ENCODE peak calls at places on chromosome 6, in six cellular contexts. W, M, A, P, D and U are unnamed samples.

GRCh38 chr6:139690007-139690406 is 315.6 kb upstream of the CITED2 start:
- DNase-seq in D (no peak), P (no peak), A (no peak), M (no peak), W (no peak), U (no peak)

GRCh38 chr6:68880050-68880449 is 245.0 kb downstream of the ADGRB3 start:
- DNase-seq in D (peak; percentile 45), W (no peak), M (no peak), P (no peak), A (no peak), U (no peak)

GRCh38 chr6:1915226-1915625 is 305.5 kb downstream of the FOXC1 start:
- DNase-seq in D (no peak), A (no peak), W (no peak), P (no peak), M (no peak), U (no peak)

GRCh38 chr6:75296811-75297779 is 12.5 kb upstream of the TMEM30A start:
- DNase-seq in A (no peak), P (no peak), D (peak; percentile 77), W (no peak), M (no peak), U (no peak)

GRCh38 chr6:152353440-152353839 is 283.7 kb downstream of the SYNE1 start:
- DNase-seq in M (no peak), D (no peak), A (no peak), W (no peak), P (no peak), U (no peak)

GRCh38 chr6:36627801-36628246 is 33.7 kb downstream of the SRSF3 start:
- DNase-seq in D (no peak), A (no peak), M (no peak), P (peak; percentile 67), W (peak; percentile 46), U (no peak)

GRCh38 chr6:131657630-131658111 is 20.6 kb downstream of the ENPP3 start:
- DNase-seq in P (no peak), A (no peak), D (no peak), W (no peak), M (no peak), U (no peak)

GRCh38 chr6:40674170-40674569 is 87.0 kb upstream of the LRFN2 start:
- DNase-seq in D (no peak), P (no peak), M (no peak), W (no peak), A (no peak), U (no peak)

GRCh38 chr6:157273756-157274088 is 49.6 kb downstream of the TMEM242 start:
- DNase-seq in D (peak; percentile 74), A (peak; percentile 70), P (no peak), W (peak; percentile 48), M (no peak), U (no peak)

GRCh38 chr6:134065706-134066105 is 13.3 kb upstream of the SLC2A12 start:
- DNase-seq in A (no peak), D (peak; percentile 58), W (no peak), M (no peak), P (no peak), U (no peak)

GRCh38 chr6:1607557-1608221 is 2.0 kb upstream of the FOXC1 start:
- DNase-seq in P (no peak), W (no peak), D (no peak), A (no peak), M (no peak), U (no peak)

GRCh38 chr6:136639671-136640070 is 89.4 kb upstream of the MAP7 start:
- DNase-seq in P (no peak), D (no peak), M (no peak), A (no peak), W (no peak), U (no peak)

GRCh38 chr6:169838291-169839028 is 87.0 kb downstream of the ERMARD start:
- DNase-seq in A (no peak), P (no peak), W (no peak), M (no peak), D (no peak), U (no peak)

GRCh38 chr6:27092316-27092692 is 155.2 kb upstream of the PRSS16 start:
- DNase-seq in W (no peak), A (no peak), D (no peak), P (no peak), M (no peak), U (no peak)
- H3K27ac ChIP-seq in W (no peak overlapping the region), A (peak overlapping the region; percentile 10), D (no peak overlapping the region), P (no peak overlapping the region), M (peak overlapping the region; percentile 0), U (no peak overlapping the region)

GRCh38 chr6:27786048-27786447 is 126.1 kb downstream of the OR2B2 start:
- DNase-seq in W (no peak), P (no peak), D (no peak), M (no peak), A (no peak), U (no peak)

GRCh38 chr6:27782703-27783236 is 129.4 kb downstream of the OR2B2 start:
- DNase-seq in D (no peak), P (no peak), W (no peak), M (no peak), A (no peak), U (no peak)

GRCh38 chr6:27785297-27785696 is 126.9 kb downstream of the OR2B2 start:
- DNase-seq in A (no peak), D (no peak), W (no peak), M (no peak), P (no peak), U (no peak)
- H3K27ac ChIP-seq in A (no peak overlapping the region), D (no peak overlapping the region), W (no peak overlapping the region), M (no peak overlapping the region), P (no peak overlapping the region), U (no peak overlapping the region)

GRCh38 chr6:13812359-13812642 is 2.1 kb downstream of the MCUR1 start:
- DNase-seq in M (no peak), P (no peak), A (no peak), D (no peak), W (no peak), U (no peak)

GRCh38 chr6:13814176-13814937 is at the start of gene MCUR1:
- DNase-seq in W (peak; percentile 89), A (peak; percentile 60), D (peak; percentile 90), P (peak; percentile 87), M (peak; percentile 86), U (peak; percentile 86)

GRCh38 chr6:13813621-13814175 is 659 bp downstream of the MCUR1 start:
- DNase-seq in M (peak; percentile 70), W (peak; percentile 72), P (peak; percentile 57), D (peak; percentile 88), A (peak; percentile 48), U (no peak)

GRCh38 chr6:13813011-13813410 is 1.3 kb downstream of the MCUR1 start:
- DNase-seq in W (no peak), M (no peak), P (no peak), A (no peak), D (no peak), U (no peak)

GRCh38 chr6:13814938-13815575 is 700 bp upstream of the MCUR1 start:
- DNase-seq in M (no peak), W (no peak), P (no peak), A (no peak), D (no peak), U (no peak)
- H3K27ac ChIP-seq in M (peak overlapping the region; percentile 71), W (peak overlapping the region; percentile 98), P (peak overlapping the region; percentile 94), A (peak overlapping the region; percentile 91), D (peak overlapping the region; percentile 94), U (peak overlapping the region; percentile 85)

DNA sequence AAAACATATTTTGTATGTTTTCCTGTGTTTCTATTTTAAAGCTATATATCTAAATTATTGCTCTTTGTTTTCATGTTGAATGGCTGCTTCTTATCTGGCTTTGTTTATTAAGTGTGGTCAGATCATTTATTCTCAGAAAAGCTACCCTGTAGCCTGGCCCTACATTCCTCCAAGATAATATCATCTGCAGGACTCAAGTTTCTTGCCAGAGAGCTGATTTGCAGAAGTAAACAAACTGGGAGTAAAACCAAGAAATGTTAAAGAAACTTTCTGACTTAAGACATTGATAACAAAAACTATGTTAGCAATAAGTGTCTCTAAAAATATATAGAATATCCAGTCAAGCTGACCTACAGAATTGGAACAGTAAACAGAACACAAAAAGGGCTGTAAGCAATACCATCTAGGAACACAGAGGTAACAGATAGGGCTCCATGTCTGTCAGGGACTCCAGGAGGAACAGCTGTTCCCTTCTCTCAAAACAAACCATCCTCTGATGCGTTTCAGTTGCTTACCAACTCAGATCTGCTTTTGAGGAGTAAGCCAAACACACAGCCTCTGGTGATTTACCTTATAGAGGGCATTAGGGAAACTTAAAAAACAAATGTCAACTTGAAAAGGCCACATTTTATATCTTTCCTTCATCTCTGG is 17.5 kb upstream of the CEP85L start:
- DNase-seq in P (no peak), W (no peak), D (no peak), A (no peak), M (no peak), U (no peak)
- H3K27ac ChIP-seq in P (no peak overlapping the region), W (peak overlapping the region; percentile 29), D (no peak overlapping the region), A (no peak overlapping the region), M (no peak overlapping the region), U (no peak overlapping the region)

GRCh38 chr6:46419576-46420002 is 71.7 kb downstream of the RCAN2 start:
- DNase-seq in D (peak; percentile 70), A (peak; percentile 8), P (peak; percentile 76), W (peak; percentile 58), M (no peak), U (peak; percentile 56)

GRCh38 chr6:46421939-46422338 is 69.3 kb downstream of the RCAN2 start:
- DNase-seq in A (no peak), P (no peak), W (no peak), M (no peak), D (peak; percentile 12), U (no peak)

GRCh38 chr6:46422619-46423018 is 68.6 kb downstream of the RCAN2 start:
- DNase-seq in P (no peak), M (no peak), A (no peak), W (no peak), D (no peak), U (no peak)

DNA sequence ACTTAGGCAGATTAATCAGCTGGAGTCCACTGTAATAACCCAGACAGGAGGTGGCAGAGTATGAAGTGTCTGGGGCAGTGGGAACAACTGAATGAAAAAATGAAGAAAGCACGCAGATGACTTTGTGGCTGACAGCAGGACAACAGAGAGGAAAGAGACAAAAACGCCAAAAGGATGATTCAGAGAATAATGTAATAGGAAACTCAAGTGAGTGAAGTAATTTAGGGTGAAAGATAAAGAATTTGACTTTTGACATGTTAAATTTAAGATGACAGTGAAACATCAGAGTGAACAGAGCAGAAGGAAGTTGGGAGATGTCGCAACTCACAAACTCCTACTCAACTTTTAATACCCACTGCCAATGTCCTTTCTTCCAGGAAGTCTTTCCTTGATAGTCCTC is 70.0 kb downstream of the RCAN2 start:
- DNase-seq in P (no peak), M (no peak), D (peak; percentile 15), A (no peak), W (no peak), U (no peak)
- H3K27ac ChIP-seq in P (no peak overlapping the region), M (no peak overlapping the region), D (no peak overlapping the region), A (no peak overlapping the region), W (peak overlapping the region; percentile 2), U (no peak overlapping the region)

GRCh38 chr6:112253505-112253841 is 894 bp downstream of the LAMA4 start:
- DNase-seq in M (no peak), W (peak; percentile 31), A (peak; percentile 5), P (peak; percentile 24), D (no peak), U (no peak)
- H3K27ac ChIP-seq in M (no peak overlapping the region), W (peak overlapping the region; percentile 91), A (no peak overlapping the region), P (peak overlapping the region; percentile 91), D (no peak overlapping the region), U (peak overlapping the region; percentile 71)